ENCODE peak calls at places on chromosomes 7 and 10, in four cellular contexts. W is activated T-helper 1 cell treated with Interleukin-2 at 50 U/mL for 16 hours, I is fibroblast of mammary gland, K is left lobe of liver. X is an unnamed sample.

GRCh38 chr7:83429493-83429892 is 219.4 kb downstream of the SEMA3E start:
- DNase-seq in I (no peak), W (no peak), K (no peak), X (no peak)

GRCh38 chr10:92590623-92591549 is 2.0 kb upstream of the KIF11 start:
- DNase-seq in I (peak; percentile 67), K (no peak), W (no peak), X (peak; percentile 11)

GRCh38 chr7:18408461-18408860 is 87.1 kb upstream of the HDAC9 start:
- DNase-seq in K (no peak), I (peak; percentile 90), W (no peak), X (no peak)

GRCh38 chr10:72688208-72688651 is 3.7 kb upstream of the MCU start:
- DNase-seq in K (no peak), I (peak; percentile 82), W (no peak), X (no peak)

GRCh38 chr10:58590152-58590551 is 77.5 kb downstream of the BICC1 start:
- DNase-seq in I (peak; percentile 98), K (no peak), W (no peak), X (no peak)

GRCh38 chr7:116395125-116395791 is 104.3 kb upstream of the CAV2 start:
- DNase-seq in I (peak; percentile 90), K (no peak), W (no peak), X (no peak)

GRCh38 chr7:87328281-87328680 is 17.2 kb upstream of the CROT start:
- DNase-seq in W (no peak), K (no peak), I (peak; percentile 56), X (no peak)

GRCh38 chr10:50561266-50561665 is 62.5 kb downstream of the SGMS1 start:
- DNase-seq in K (no peak), W (no peak), I (peak; percentile 97), X (no peak)

GRCh38 chr7:43565786-43566185 is 17.1 kb upstream of the STK17A start:
- DNase-seq in W (no peak), I (peak; percentile 21), K (no peak), X (no peak)

GRCh38 chr10:95478935-95479334 is 82.2 kb downstream of the SORBS1 start:
- DNase-seq in I (peak; percentile 23), W (no peak), K (no peak), X (no peak)